ENCODE peak calls at places on chromosome 21, in six cellular contexts. F is IMR-90; T is uterus; P is PC-9; R is stomach; O is CD8-positive, alpha-beta memory T cell. K is an unnamed sample.

GRCh38 chr21:36156815-36157670 is at the start of gene DOP1B:
- DNase-seq in F (no peak), T (no peak), P (no peak), R (no peak), O (no peak), K (no peak)

GRCh38 chr21:44024895-44025353 is 12.8 kb downstream of the TRAPPC10 start:
- DNase-seq in F (peak), T (peak), P (no peak), R (no peak), O (no peak), K (no peak)

GRCh38 chr21:35198004-35198403 is 148.9 kb upstream of the RUNX1 start:
- DNase-seq in F (peak), T (no peak), P (peak), R (no peak), O (no peak), K (no peak)

GRCh38 chr21:44299458-44300261 is at the start of gene PFKL:
- DNase-seq in F (peak), T (peak), P (peak), R (peak), O (peak), K (peak)

GRCh38 chr21:16029065-16029464 is 299.3 kb downstream of the USP25 start:
- DNase-seq in F (no peak), T (no peak), P (no peak), R (no peak), O (no peak), K (no peak)

GRCh38 chr21:17819878-17820232 is 699 bp upstream of the C21orf91 start:
- DNase-seq in F (peak), T (no peak), P (no peak), R (no peak), O (peak), K (peak)

GRCh38 chr21:33042812-33043211 is 17.1 kb downstream of the OLIG2 start:
- DNase-seq in F (peak), T (no peak), P (no peak), R (no peak), O (no peak), K (no peak)

GRCh38 chr21:44401386-44402160 is 48.2 kb downstream of the TRPM2 start:
- DNase-seq in F (no peak), T (no peak), P (no peak), R (no peak), O (no peak), K (no peak)

GRCh38 chr21:44920694-44921604 is at the start of gene ITGB2:
- DNase-seq in F (no peak), T (no peak), P (no peak), R (peak), O (peak), K (no peak)

GRCh38 chr21:16945580-16945979 is 567.3 kb upstream of the CXADR start:
- DNase-seq in F (no peak), T (no peak), P (no peak), R (no peak), O (no peak), K (no peak)

GRCh38 chr21:44585892-44586291 is 5.5 kb upstream of the KRTAP10-5 start:
- DNase-seq in F (no peak), T (no peak), P (no peak), R (no peak), O (no peak), K (no peak)

GRCh38 chr21:31335957-31336738 is 7.9 kb downstream of the TIAM1 start:
- DNase-seq in F (peak), T (no peak), P (peak), R (no peak), O (no peak), K (peak)

GRCh38 chr21:14533555-14534400 is 12.3 kb downstream of the SAMSN1 start:
- DNase-seq in F (no peak), T (no peak), P (peak), R (no peak), O (peak), K (no peak)

GRCh38 chr21:17921579-17922530 is 102.7 kb upstream of the C21orf91 start:
- DNase-seq in F (peak), T (peak), P (no peak), R (no peak), O (no peak), K (no peak)

GRCh38 chr21:32253215-32253641 is 25.6 kb downstream of the MIS18A start:
- DNase-seq in F (peak), T (peak), P (no peak), R (no peak), O (no peak), K (no peak)

GRCh38 chr21:31557956-31558838 is 101.3 kb upstream of the SOD1 start:
- DNase-seq in F (no peak), T (no peak), P (peak), R (no peak), O (peak), K (peak)

GRCh38 chr21:31992391-31992790 is 119.6 kb downstream of the HUNK start:
- DNase-seq in F (no peak), T (no peak), P (no peak), R (no peak), O (no peak), K (no peak)

GRCh38 chr21:34981793-34982192 is 67.3 kb downstream of the RUNX1 start:
- DNase-seq in F (no peak), T (no peak), P (no peak), R (no peak), O (no peak), K (no peak)

GRCh38 chr21:33047231-33047630 is 21.5 kb downstream of the OLIG2 start:
- DNase-seq in F (peak), T (no peak), P (no peak), R (no peak), O (no peak), K (no peak)

GRCh38 chr21:33968082-33968997 is 52.7 kb upstream of the ATP5PO start:
- DNase-seq in F (peak), T (no peak), P (no peak), R (no peak), O (no peak), K (no peak)

GRCh38 chr21:22631066-22631465 is 1632.9 kb downstream of the NCAM2 start:
- DNase-seq in F (no peak), T (no peak), P (no peak), R (no peak), O (no peak), K (no peak)

GRCh38 chr21:40146201-40146890 is 279.1 kb downstream of the PCP4 start:
- DNase-seq in F (no peak), T (no peak), P (no peak), R (no peak), O (no peak), K (no peak)

GRCh38 chr21:44930543-44930981 is 9.3 kb upstream of the SLX9 start:
- DNase-seq in F (no peak), T (no peak), P (no peak), R (no peak), O (peak), K (no peak)

GRCh38 chr21:44866780-44867179 is 6.7 kb downstream of the PTTG1IP start:
- DNase-seq in F (peak), T (no peak), P (no peak), R (no peak), O (no peak), K (peak)

GRCh38 chr21:36211660-36212512 is 55.3 kb downstream of the DOP1B start:
- DNase-seq in F (peak), T (no peak), P (no peak), R (no peak), O (no peak), K (peak)

GRCh38 chr21:30152792-30153191 is 13.8 kb downstream of the CLDN17 start:
- DNase-seq in F (no peak), T (no peak), P (no peak), R (no peak), O (no peak), K (no peak)

GRCh38 chr21:14554948-14555347 is 8.8 kb upstream of the SAMSN1 start:
- DNase-seq in F (no peak), T (no peak), P (no peak), R (no peak), O (no peak), K (no peak)

GRCh38 chr21:18373631-18374030 is 30.0 kb downstream of the TMPRSS15 start:
- DNase-seq in F (no peak), T (no peak), P (no peak), R (no peak), O (no peak), K (no peak)

GRCh38 chr21:27101533-27101932 is 134.6 kb upstream of the ADAMTS5 start:
- DNase-seq in F (no peak), T (no peak), P (no peak), R (no peak), O (no peak), K (no peak)

GRCh38 chr21:15224346-15225086 is 159.7 kb upstream of the NRIP1 start:
- DNase-seq in F (peak), T (no peak), P (peak), R (no peak), O (no peak), K (no peak)

GRCh38 chr21:44413566-44414290 is 41.6 kb upstream of the LRRC3 start:
- DNase-seq in F (no peak), T (no peak), P (no peak), R (peak), O (no peak), K (no peak)

GRCh38 chr21:29943885-29944284 is 4.1 kb upstream of the GRIK1 start:
- DNase-seq in F (no peak), T (no peak), P (no peak), R (no peak), O (no peak), K (no peak)

GRCh38 chr21:34100337-34100736 is 27.0 kb downstream of the MRPS6 start:
- DNase-seq in F (no peak), T (no peak), P (no peak), R (no peak), O (no peak), K (no peak)

GRCh38 chr21:23939369-23940065 is 1667.8 kb downstream of the MRPL39 start:
- DNase-seq in F (no peak), T (no peak), P (no peak), R (no peak), O (no peak), K (no peak)

GRCh38 chr21:44043613-44044012 is 31.5 kb downstream of the TRAPPC10 start:
- DNase-seq in F (no peak), T (no peak), P (no peak), R (no peak), O (no peak), K (no peak)

GRCh38 chr21:32382108-32382601 is 10.7 kb downstream of the URB1 start:
- DNase-seq in F (peak), T (no peak), P (no peak), R (no peak), O (no peak), K (no peak)

GRCh38 chr21:37370152-37371040 is 3.8 kb downstream of the DYRK1A start:
- DNase-seq in F (peak), T (no peak), P (peak), R (no peak), O (no peak), K (no peak)
- H3K4me3 ChIP-seq in F (peak), T (no peak), P (peak), R (peak), O (peak), K (peak)

DNA sequence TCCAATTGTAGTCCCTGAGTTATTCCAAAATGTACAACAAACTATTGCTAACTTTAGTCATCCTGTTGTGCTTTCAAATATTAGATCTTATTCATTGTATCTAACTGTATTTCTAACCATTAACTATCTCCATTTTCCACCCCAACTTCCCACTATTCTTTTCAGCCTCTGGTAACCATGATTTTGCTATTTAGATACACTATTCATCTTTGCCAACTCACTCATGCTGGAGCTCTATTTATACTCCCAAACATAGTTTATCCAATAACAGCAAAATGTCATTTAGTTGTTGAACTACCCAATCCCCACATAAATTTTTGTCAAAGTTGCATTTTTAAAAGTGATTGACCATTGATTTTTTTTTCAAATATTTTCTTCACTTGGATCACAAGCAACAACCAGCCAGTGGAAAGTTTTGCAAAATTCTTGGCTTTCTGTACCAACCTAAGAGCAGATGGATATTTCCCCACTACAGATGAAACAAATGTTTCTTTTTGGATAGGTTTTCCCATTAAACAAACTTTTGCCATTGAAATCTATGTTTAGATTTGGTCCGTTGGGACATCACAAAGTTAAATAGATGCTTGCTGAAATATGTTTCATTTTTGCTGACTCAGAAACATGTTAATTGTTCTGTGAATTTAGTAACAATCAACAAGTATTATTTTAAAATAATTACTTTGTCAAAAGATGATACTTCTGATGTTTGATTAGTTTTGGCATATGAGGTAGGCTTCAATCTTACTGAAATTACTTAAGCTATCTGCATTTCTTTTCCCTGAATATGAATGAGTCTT is 866.0 kb downstream of the LTN1 start:
- DNase-seq in F (no peak), T (no peak), P (no peak), R (no peak), O (no peak), K (no peak)
- H3K27ac ChIP-seq in F (peak), T (peak), P (no peak), R (no peak), O (no peak), K (no peak)

DNA sequence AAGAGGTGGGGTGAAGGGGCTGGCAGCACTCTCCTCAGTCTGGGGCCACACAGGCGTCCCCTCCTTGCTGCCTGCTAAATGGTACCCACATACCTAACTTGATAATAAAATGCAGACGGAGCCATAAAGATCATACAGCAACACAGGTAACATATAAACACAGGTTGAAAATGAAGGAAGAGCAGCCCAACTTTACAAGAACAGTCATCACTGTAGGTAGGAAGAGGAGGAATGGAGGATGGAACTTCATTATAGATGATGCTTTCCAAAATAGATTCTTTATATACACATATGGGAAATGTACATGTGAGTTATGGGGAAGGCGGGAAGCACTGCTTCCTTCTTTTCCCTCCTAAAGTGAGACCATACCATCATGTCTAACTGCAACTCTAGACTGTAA is 13.4 kb downstream of the C2CD2 start:
- DNase-seq in F (no peak), T (no peak), P (no peak), R (no peak), O (no peak), K (no peak)
- H3K4me3 ChIP-seq in F (no peak), T (no peak), P (no peak), R (no peak), O (no peak), K (no peak)

GRCh38 chr21:46266946-46267345 is 18.5 kb downstream of the MCM3AP start:
- DNase-seq in F (no peak), T (no peak), P (no peak), R (no peak), O (no peak), K (no peak)

GRCh38 chr21:46268371-46268770 is 17.0 kb downstream of the MCM3AP start:
- DNase-seq in F (no peak), T (no peak), P (no peak), R (no peak), O (no peak), K (no peak)

GRCh38 chr21:46264690-46265144 is 20.7 kb downstream of the MCM3AP start:
- DNase-seq in F (no peak), T (no peak), P (no peak), R (no peak), O (no peak), K (no peak)

GRCh38 chr21:46264046-46264689 is 21.2 kb downstream of the MCM3AP start:
- DNase-seq in F (no peak), T (no peak), P (no peak), R (no peak), O (no peak), K (no peak)

GRCh38 chr21:46265736-46266525 is 19.5 kb downstream of the MCM3AP start:
- DNase-seq in F (no peak), T (no peak), P (no peak), R (no peak), O (no peak), K (no peak)
- H3K27ac ChIP-seq in F (no peak), T (no peak), P (no peak), R (no peak), O (no peak), K (no peak)

DNA sequence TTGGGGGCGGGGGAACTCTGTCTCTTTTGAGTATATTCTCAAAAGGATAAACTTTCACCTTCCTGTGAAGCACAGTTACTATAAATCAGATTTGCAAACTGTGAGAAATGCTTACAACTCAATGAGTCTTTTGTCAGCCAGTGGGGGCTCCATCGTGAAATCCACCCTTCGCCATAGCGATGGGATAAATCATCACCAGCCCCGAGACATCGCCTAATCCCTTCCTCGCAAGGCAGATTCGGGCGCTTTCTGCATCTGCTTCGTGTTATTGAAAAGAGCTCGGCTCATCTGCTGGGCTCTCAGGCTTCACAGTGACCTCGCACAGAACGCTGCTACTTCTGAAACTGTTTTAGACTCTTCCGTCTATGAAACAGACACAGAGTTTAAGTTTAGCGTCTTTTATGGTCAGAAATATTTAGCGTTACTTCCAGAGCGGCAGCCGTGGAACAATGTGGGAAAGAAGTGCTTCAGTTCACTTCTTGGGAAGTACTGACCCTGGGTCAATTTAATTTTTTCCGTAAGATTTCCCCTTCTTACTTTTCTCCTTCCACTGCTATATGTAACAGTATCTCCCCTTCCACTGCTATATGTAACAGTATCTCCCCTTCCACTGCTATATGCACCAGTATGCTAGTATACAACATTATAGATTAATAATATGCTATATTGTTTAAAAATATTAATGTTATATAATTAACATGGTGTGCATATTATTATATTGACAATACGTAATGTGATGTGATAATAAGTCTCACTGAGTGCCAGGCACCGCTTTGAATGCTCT is 69.5 kb upstream of the ERG start:
- DNase-seq in F (peak), T (no peak), P (no peak), R (no peak), O (no peak), K (peak)
- H3K4me3 ChIP-seq in F (no peak), T (no peak), P (no peak), R (peak), O (no peak), K (peak)

DNA sequence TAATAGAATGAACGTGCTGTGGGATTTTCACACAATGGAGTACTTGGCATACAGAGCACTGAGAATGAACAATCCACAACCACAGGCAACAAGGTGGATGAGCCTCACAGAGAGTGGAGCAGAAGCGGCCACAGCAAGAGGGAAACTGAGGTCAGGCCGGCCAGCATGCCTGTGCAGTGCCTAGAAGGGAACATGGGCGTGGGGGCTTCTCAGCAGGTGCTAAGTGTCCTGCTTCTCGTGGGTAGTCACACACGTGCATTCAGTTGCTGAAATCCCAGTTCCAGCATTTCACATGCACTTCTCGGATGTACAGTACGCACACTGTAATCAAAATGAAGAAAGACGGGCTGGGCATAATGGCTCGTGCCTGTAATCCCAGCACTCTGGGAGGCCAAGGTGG is 33.1 kb downstream of the WDR4 start:
- DNase-seq in F (no peak), T (no peak), P (no peak), R (no peak), O (no peak), K (no peak)
- H3K27ac ChIP-seq in F (no peak), T (no peak), P (no peak), R (no peak), O (no peak), K (no peak)

GRCh38 chr21:46226920-46227599 is 1.5 kb downstream of the LSS start:
- DNase-seq in F (peak), T (no peak), P (no peak), R (no peak), O (no peak), K (no peak)
- H3K4me3 ChIP-seq in F (peak), T (peak), P (peak), R (peak), O (peak), K (no peak)

GRCh38 chr21:46552865-46553379 is 52.0 kb downstream of the S100B start:
- DNase-seq in F (no peak), T (no peak), P (no peak), R (peak), O (no peak), K (no peak)

GRCh38 chr21:46551636-46552241 is 53.1 kb downstream of the S100B start:
- DNase-seq in F (no peak), T (no peak), P (no peak), R (peak), O (peak), K (no peak)

GRCh38 chr21:46553993-46554392 is 50.9 kb downstream of the S100B start:
- DNase-seq in F (no peak), T (no peak), P (no peak), R (no peak), O (no peak), K (no peak)

GRCh38 chr21:46550511-46550941 is 54.4 kb downstream of the S100B start:
- DNase-seq in F (no peak), T (no peak), P (no peak), R (peak), O (peak), K (no peak)

DNA sequence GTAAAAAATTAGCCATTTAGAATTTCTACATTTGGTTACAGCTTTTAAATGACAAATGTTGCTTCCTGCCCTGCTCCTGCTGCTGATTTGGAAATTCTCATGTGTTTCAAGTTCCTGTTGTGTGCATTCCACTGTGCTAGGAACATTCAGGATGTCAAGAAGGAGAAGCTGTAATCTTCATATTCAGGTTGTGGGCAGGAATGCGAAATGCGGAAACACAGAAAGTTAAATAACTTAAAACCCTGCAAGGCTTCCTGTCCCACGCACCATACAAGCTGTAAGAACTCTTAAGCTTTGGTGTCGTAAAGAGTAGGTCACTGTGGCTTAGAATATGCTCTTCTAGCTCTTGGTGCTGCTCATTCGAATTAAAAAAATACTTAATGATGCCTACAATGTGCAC is 52.6 kb downstream of the S100B start:
- DNase-seq in F (no peak), T (no peak), P (no peak), R (no peak), O (peak), K (no peak)
- H3K27ac ChIP-seq in F (no peak), T (no peak), P (no peak), R (peak), O (peak), K (no peak)

K was measured in SJSA1.